ENCODE peak calls at places on chromosomes 3 and 15, in four cellular contexts. X, A, W and V are unnamed samples.

GRCh38 chr3:101677436-101678286 is 729 bp upstream of the ZBTB11 start:
- DNase-seq in X (no peak), A (no peak), W (peak; percentile 39), V (no peak)

GRCh38 chr3:142509079-142509478 is 61.2 kb upstream of the XRN1 start:
- DNase-seq in X (no peak), A (no peak), W (no peak), V (no peak)

GRCh38 chr3:95356764-95357501 is 1294.1 kb downstream of the NSUN3 start:
- DNase-seq in X (no peak), A (no peak), W (no peak), V (no peak)

GRCh38 chr3:17110665-17111396 is 226.1 kb downstream of the PLCL2 start:
- DNase-seq in X (no peak), A (no peak), W (no peak), V (no peak)

GRCh38 chr3:141498592-141499223 is 11.9 kb downstream of the RASA2 start:
- DNase-seq in X (no peak), A (no peak), W (peak; percentile 91), V (peak; percentile 33)

GRCh38 chr15:48516125-48516524 is 129.4 kb downstream of the FBN1 start:
- DNase-seq in X (no peak), A (no peak), W (no peak), V (no peak)

GRCh38 chr3:178479860-178480259 is 56.4 kb upstream of the KCNMB2 start:
- DNase-seq in X (no peak), A (no peak), W (no peak), V (no peak)

GRCh38 chr3:126530171-126531050 is 6.5 kb downstream of the CHST13 start:
- DNase-seq in X (peak; percentile 80), A (no peak), W (no peak), V (no peak)

GRCh38 chr15:50315814-50316630 is 39.0 kb downstream of the GABPB1 start:
- DNase-seq in X (no peak), A (peak; percentile 70), W (peak; percentile 52), V (peak; percentile 32)

GRCh38 chr15:76185716-76186115 is 125.6 kb downstream of the ETFA start:
- DNase-seq in X (no peak), A (peak; percentile 84), W (peak; percentile 56), V (peak; percentile 63)

GRCh38 chr3:186935133-186935532 is 4.8 kb downstream of the ST6GAL1 start:
- DNase-seq in X (no peak), A (no peak), W (no peak), V (no peak)

GRCh38 chr3:14452676-14453367 is 50.4 kb downstream of the SLC6A6 start:
- DNase-seq in X (peak; percentile 91), A (peak; percentile 98), W (no peak), V (no peak)

GRCh38 chr3:129602730-129603560 is 3.5 kb downstream of the PLXND1 start:
- DNase-seq in X (peak; percentile 87), A (peak; percentile 93), W (no peak), V (no peak)

GRCh38 chr15:90665288-90666134 is 51.6 kb upstream of the BLM start:
- DNase-seq in X (peak; percentile 84), A (peak; percentile 52), W (peak; percentile 79), V (peak; percentile 81)

GRCh38 chr3:25021816-25022215 is 406.2 kb upstream of the RARB start:
- DNase-seq in X (no peak), A (peak; percentile 64), W (no peak), V (no peak)

GRCh38 chr15:23402544-23402943 is 44.5 kb downstream of the GOLGA6L2 start:
- DNase-seq in X (no peak), A (no peak), W (no peak), V (no peak)

GRCh38 chr3:153927107-153927506 is 194.1 kb upstream of the ARHGEF26 start:
- DNase-seq in X (no peak), A (peak; percentile 95), W (peak; percentile 17), V (peak; percentile 7)

GRCh38 chr3:123634149-123635051 is 49.5 kb upstream of the HACD2 start:
- DNase-seq in X (no peak), A (no peak), W (no peak), V (no peak)

GRCh38 chr3:170725285-170725731 is 139.4 kb upstream of the SLC7A14 start:
- DNase-seq in X (no peak), A (peak; percentile 82), W (no peak), V (no peak)

GRCh38 chr3:30458376-30458775 is 148.0 kb upstream of the TGFBR2 start:
- DNase-seq in X (no peak), A (peak; percentile 43), W (no peak), V (no peak)

GRCh38 chr3:120274739-120275167 is 10.3 kb downstream of the GPR156 start:
- DNase-seq in X (no peak), A (peak; percentile 42), W (no peak), V (no peak)

GRCh38 chr3:18027161-18027939 is 284.9 kb upstream of the TBC1D5 start:
- DNase-seq in X (no peak), A (peak; percentile 48), W (no peak), V (no peak)

GRCh38 chr3:55468251-55468650 is 18.9 kb downstream of the WNT5A start:
- DNase-seq in X (no peak), A (peak; percentile 39), W (no peak), V (no peak)

GRCh38 chr15:59553879-59554735 is 57.5 kb upstream of the GCNT3 start:
- DNase-seq in X (no peak), A (peak; percentile 26), W (no peak), V (no peak)

GRCh38 chr15:51046799-51047449 is 47.8 kb downstream of the TNFAIP8L3 start:
- DNase-seq in X (no peak), A (peak; percentile 28), W (no peak), V (no peak)

GRCh38 chr15:59299919-59300617 is 72.6 kb downstream of the MYO1E start:
- DNase-seq in X (no peak), A (peak; percentile 100), W (peak; percentile 87), V (peak; percentile 61)

GRCh38 chr3:5304789-5305680 is 117.5 kb downstream of the EDEM1 start:
- DNase-seq in X (no peak), A (peak; percentile 56), W (peak; percentile 59), V (peak; percentile 37)

GRCh38 chr3:106711650-106712049 is 665.6 kb upstream of the CCDC54 start:
- DNase-seq in X (no peak), A (peak; percentile 65), W (no peak), V (no peak)

GRCh38 chr3:176328198-176328597 is 869.1 kb downstream of the TBL1XR1 start:
- DNase-seq in X (no peak), A (no peak), W (no peak), V (no peak)

GRCh38 chr3:58349792-58350626 is 17.3 kb downstream of the PXK start:
- DNase-seq in X (no peak), A (no peak), W (peak; percentile 98), V (peak; percentile 61)

DNA sequence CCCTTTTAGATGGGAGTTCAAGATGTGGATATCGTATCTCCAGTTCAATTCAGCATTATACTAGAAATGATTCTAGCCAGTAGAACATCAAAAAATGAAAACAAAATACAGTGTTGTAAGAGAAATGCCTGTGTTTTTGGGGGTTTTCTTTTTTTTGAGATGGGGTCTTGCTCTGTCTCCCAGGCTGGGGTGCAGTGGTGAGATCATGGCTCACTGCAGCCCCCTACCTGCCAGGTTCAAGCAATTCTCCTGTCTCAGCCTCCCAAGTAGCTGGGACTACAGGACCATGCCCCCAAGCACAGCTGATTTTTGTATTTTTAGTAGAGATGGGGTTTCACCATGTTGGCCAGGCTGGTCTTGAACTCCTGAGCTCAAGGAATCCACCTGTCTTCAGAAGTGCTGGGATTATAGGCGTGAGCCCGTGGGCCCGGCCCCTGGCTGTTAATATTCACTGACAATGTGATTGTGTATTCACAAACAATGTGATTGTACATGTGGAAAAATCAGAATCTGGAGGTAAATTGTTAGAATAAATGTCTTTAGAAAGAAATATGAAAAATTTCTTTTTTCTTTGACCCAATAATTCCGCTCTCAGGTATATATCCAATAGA is 59.0 kb downstream of the ARIH1 start:
- DNase-seq in X (no peak), A (no peak), W (peak; percentile 14), V (no peak)
- TF ChIP-seq CTCF in X (peak; percentile 52), A (peak; percentile 33), W (peak; percentile 79), V (peak; percentile 51)

GRCh38 chr3:163043074-163043473 is 1546.5 kb downstream of the OTOL1 start:
- DNase-seq in X (no peak), A (peak; percentile 24), W (no peak), V (no peak)
- TF ChIP-seq CTCF in X (peak; percentile 17), A (peak; percentile 47), W (no peak), V (no peak)

GRCh38 chr15:24676431-24676830 is 856 bp downstream of the NPAP1 start:
- DNase-seq in X (no peak), A (no peak), W (no peak), V (no peak)
- TF ChIP-seq CTCF in X (no peak), A (no peak), W (no peak), V (no peak)

GRCh38 chr15:68817304-68818087 is 3.2 kb downstream of the ANP32A start:
- DNase-seq in X (peak; percentile 82), A (peak; percentile 51), W (peak; percentile 89), V (peak; percentile 79)

GRCh38 chr15:68819451-68820204 is 1.1 kb downstream of the ANP32A start:
- DNase-seq in X (peak; percentile 72), A (peak; percentile 56), W (peak; percentile 58), V (peak; percentile 39)

GRCh38 chr15:68818671-68819450 is 1.8 kb downstream of the ANP32A start:
- DNase-seq in X (peak; percentile 83), A (peak; percentile 37), W (peak; percentile 81), V (peak; percentile 59)

GRCh38 chr15:68816795-68817303 is 3.8 kb downstream of the ANP32A start:
- DNase-seq in X (no peak), A (peak; percentile 62), W (peak; percentile 41), V (no peak)

GRCh38 chr15:68818088-68818670 is 2.5 kb downstream of the ANP32A start:
- DNase-seq in X (peak; percentile 85), A (peak; percentile 56), W (peak; percentile 79), V (peak; percentile 76)
- TF ChIP-seq CTCF in X (no peak), A (no peak), W (no peak), V (no peak)

DNA sequence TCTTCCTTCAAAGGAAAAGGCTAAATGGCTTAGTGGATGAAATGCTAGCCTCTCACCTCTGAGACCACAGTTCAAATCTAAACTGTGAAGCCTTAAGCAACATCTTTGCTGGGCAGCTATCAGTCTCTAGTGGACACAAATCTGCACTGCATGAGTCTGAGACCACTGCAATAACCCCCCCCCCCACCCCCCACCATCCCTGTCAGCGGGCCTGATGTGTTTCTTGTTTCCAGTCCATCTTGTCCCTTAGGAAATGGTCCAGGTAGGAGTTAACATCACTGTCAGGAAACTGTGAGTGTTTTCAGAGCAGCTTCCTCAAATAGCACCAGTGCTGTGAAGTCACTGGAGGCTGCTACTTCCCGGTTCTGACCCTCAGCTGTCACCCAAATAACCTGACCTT is 140.6 kb upstream of the TMCO5A start:
- DNase-seq in X (no peak), A (peak; percentile 29), W (no peak), V (no peak)
- TF ChIP-seq CTCF in X (no peak), A (peak; percentile 46), W (no peak), V (no peak)

DNA sequence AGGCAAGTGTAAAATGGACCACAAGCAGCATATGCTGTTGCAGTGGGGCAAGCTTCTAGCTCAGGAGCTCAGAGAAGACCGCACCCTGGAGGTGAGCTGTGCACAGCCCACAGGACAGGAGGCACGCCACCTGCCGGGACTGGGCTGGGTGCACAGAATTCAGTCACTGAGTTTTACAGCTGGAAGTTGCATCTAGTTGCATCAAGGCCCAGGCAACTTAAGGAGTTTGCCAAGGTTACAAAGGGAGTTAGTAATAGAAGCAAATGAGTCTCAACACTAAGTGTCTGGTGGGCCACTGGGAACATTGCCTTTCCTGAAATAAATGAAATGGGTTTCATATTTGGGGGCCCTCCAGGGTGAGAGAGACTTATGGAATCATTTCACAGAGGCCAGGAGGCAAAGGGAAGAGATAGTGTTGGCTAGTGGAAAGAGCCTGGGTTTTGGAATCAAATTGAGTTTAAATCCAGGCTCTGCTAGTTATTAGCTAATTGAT is 36.0 kb upstream of the TIMP4 start:
- DNase-seq in X (no peak), A (peak; percentile 60), W (peak; percentile 39), V (peak; percentile 63)
- TF ChIP-seq CTCF in X (no peak), A (peak; percentile 6), W (peak; percentile 79), V (peak; percentile 60)